ENCODE peak calls at places on chromosomes 1 and 21, in seven cellular contexts. B is GM12878, K is H1, R is SK-N-SH, C is GM12891, X is K562, H is HepG2. N is an unnamed sample.

GRCh38 chr1:51189421-51190073 is 46.5 kb upstream of the RNF11 start:
- DNase-seq in C (peak; percentile 36), H (peak; percentile 51), B (no peak), R (peak; percentile 59), X (peak; percentile 79), K (no peak), N (peak; percentile 30)

GRCh38 chr1:8962812-8963669 is 17.4 kb downstream of the CA6 start:
- DNase-seq in B (no peak), K (peak; percentile 76), R (peak; percentile 44), X (peak; percentile 78), C (peak; percentile 67), H (peak; percentile 71), N (peak; percentile 56)

GRCh38 chr1:168664069-168664834 is 64.8 kb downstream of the DPT start:
- DNase-seq in B (no peak), C (no peak), H (peak; percentile 56), K (no peak), X (no peak), R (no peak), N (no peak)

GRCh38 chr1:3661631-3662030 is 9.3 kb downstream of the TP73 start:
- DNase-seq in H (no peak), X (no peak), K (no peak), R (no peak), C (no peak), B (no peak), N (no peak)

GRCh38 chr1:230067871-230068814 is 1.1 kb downstream of the GALNT2 start:
- DNase-seq in R (peak; percentile 79), C (peak; percentile 31), B (no peak), H (no peak), X (peak; percentile 70), K (peak; percentile 75), N (peak; percentile 47)

GRCh38 chr1:184366992-184367391 is 19.8 kb upstream of the C1orf21 start:
- DNase-seq in R (no peak), C (no peak), H (no peak), K (no peak), B (no peak), X (no peak), N (no peak)

GRCh38 chr1:53717025-53717804 is 21.7 kb downstream of the GLIS1 start:
- DNase-seq in B (no peak), R (no peak), C (no peak), X (no peak), H (no peak), K (no peak), N (no peak)

GRCh38 chr1:209029737-209030136 is 553.8 kb upstream of the CAMK1G start:
- DNase-seq in X (no peak), K (no peak), C (no peak), H (no peak), R (peak; percentile 15), B (no peak), N (no peak)

GRCh38 chr1:206037521-206037920 is 13.8 kb upstream of the CTSE start:
- DNase-seq in X (no peak), H (no peak), B (no peak), R (no peak), C (no peak), K (peak; percentile 22), N (no peak)

DNA sequence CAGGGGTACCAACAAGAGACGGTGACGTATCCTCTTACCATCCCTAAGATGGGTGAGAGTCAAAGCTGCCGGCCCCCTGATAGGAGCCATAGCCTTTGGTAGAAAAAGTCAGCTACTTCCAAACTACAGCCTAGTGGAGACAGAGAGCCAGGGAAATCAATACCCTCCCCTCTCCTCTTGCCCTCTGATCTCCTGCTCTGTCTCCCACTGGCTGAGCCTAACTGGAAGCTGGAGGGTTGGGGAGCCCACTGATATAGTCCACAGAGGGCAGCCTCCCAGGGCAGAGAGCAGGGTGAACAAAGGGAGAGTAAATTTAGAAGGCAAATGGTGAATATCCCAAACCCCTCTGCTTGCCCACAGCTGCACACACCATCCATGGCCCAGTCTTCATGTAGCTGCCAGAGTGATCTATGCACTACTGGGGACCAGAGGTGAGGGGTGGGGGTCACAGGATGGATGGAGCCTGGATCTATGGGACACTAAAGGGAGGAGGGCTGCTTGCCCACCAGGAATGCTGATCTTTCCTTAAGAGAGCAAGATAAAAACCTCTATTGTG is 80.0 kb downstream of the DHRS3 start:
- DNase-seq in X (no peak), H (no peak), C (no peak), R (no peak), K (no peak), B (no peak), N (no peak)
- TF ChIP-seq TAF1 in X (no peak), H (no peak), C (no peak), R (no peak), K (no peak), B (no peak), N (no peak)

DNA sequence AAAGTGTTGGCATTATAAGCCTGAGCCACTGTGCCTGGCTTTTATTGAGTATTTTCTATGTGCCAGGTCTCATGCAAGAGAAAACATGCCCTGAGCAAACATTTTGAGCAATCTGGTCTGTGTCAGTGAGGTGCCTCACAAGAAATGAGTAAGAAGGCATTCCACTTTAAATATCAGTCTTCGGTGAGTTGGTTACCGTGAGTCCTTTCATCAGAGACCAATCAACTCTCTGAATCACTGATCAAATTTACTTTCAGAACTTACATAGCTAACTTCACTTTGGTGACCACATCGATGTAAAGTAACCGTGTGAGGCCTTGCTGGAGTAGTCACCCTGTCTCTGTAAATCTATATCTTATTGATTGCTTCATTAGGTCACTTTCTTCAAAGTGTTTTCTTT is 14.3 kb upstream of the DDX59 start:
- DNase-seq in C (no peak), B (no peak), R (no peak), X (no peak), K (no peak), H (peak; percentile 52), N (no peak)
- TF ChIP-seq TAF1 in C (no peak), B (no peak), R (no peak), X (no peak), K (no peak), H (no peak), N (no peak)

GRCh38 chr1:92884195-92884594 is 52.4 kb downstream of the RPL5 start:
- DNase-seq in H (no peak), R (no peak), X (no peak), B (no peak), C (no peak), K (no peak), N (no peak)
- TF ChIP-seq TAF1 in H (no peak), R (no peak), X (no peak), B (no peak), C (no peak), K (no peak), N (no peak)

DNA sequence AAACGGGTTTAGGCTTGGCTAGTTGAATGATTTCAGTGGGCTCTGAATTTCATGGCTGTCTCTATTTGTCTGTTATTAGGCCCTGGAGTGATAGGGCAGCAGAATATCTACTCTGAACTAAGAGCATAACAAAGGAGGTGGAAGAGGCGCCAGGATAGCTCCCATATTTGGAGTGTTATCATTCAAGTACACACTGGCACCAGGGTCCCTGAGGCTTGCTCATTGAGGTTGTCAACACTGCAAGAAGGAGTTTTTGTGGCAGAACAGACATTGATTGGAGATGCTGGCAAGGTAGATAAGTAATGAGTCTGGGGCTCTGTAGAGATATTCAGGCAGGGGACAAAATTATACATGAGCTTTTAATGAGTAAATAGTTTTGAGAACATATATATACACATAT is 1748.4 kb downstream of the MRPL39 start:
- DNase-seq in X (peak; percentile 32), R (peak; percentile 7), B (no peak), C (no peak), H (no peak), K (no peak), N (no peak)
- TF ChIP-seq TAF1 in X (no peak), R (no peak), B (no peak), C (no peak), H (no peak), K (no peak), N (no peak)

GRCh38 chr1:202163281-202164270 is 3.2 kb upstream of the PTPN7 start:
- DNase-seq in C (no peak), X (no peak), K (no peak), R (no peak), H (no peak), B (no peak), N (no peak)

GRCh38 chr1:202165942-202166843 is 5.8 kb upstream of the PTPN7 start:
- DNase-seq in B (no peak), H (no peak), C (no peak), K (no peak), X (peak; percentile 84), R (no peak), N (no peak)

GRCh38 chr1:202165267-202165941 is 5.0 kb upstream of the PTPN7 start:
- DNase-seq in C (no peak), R (no peak), H (no peak), X (peak; percentile 94), K (no peak), B (no peak), N (no peak)

GRCh38 chr1:202162418-202163280 is 2.2 kb upstream of the PTPN7 start:
- DNase-seq in R (no peak), K (no peak), C (no peak), B (no peak), X (peak; percentile 88), H (no peak), N (no peak)

DNA sequence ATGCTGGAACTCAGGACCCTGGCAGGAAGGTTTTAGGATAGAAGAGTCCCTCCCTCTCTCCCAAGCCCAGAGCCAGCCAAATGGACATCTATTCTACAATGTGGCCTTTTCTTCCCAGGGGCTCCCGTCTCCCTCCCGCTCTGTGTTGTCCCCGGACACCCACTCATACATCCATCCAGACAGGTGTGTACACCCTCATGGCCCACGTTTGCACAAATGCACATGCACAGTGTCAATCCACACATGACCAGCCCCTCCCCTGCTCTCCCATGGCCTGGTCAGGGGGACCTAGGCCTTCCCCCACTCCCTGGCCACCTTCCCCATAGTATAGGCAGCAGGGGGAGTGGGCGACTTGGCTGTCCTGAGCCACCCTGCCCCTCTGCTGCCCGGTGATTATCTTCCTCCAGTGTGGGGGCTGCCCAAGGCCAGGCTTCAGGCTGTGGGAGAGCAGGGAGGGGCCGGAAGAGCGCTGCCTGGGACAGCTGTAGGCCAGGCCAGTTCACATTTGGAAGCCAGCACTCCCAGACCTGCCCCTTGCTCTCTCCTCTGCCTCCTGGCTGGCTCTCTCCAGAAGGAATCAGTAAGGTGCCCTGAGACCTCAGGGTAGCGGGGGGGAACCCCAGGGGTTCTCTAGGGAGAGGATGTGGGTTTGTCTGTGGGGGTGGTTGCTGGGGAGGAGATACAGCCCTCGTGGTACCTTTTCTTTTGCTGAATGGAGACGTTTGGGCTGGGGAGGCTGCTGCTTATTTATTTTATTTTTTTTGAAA is 4.1 kb upstream of the PTPN7 start:
- DNase-seq in H (no peak), K (no peak), X (peak; percentile 88), R (no peak), B (peak; percentile 56), C (peak; percentile 76), N (peak; percentile 74)
- TF ChIP-seq TAF1 in H (no peak), K (no peak), X (peak; percentile 93), R (no peak), B (no peak), C (no peak), N (no peak)

GRCh38 chr1:40622936-40623629 is 42.4 kb downstream of the RIMS3 start:
- DNase-seq in C (no peak), K (peak; percentile 20), B (no peak), R (no peak), X (no peak), H (no peak), N (no peak)

GRCh38 chr1:40625476-40626382 is 39.8 kb downstream of the RIMS3 start:
- DNase-seq in R (no peak), K (no peak), B (no peak), H (no peak), X (no peak), C (no peak), N (no peak)

GRCh38 chr1:40626383-40626770 is 39.1 kb downstream of the RIMS3 start:
- DNase-seq in X (no peak), K (no peak), H (no peak), R (no peak), C (no peak), B (no peak), N (no peak)

GRCh38 chr1:40622051-40622450 is 43.4 kb downstream of the RIMS3 start:
- DNase-seq in B (no peak), K (peak; percentile 14), H (no peak), R (no peak), X (no peak), C (no peak), N (no peak)

GRCh38 chr1:40625076-40625475 is 40.4 kb downstream of the RIMS3 start:
- DNase-seq in K (no peak), R (no peak), C (no peak), H (peak; percentile 18), X (no peak), B (no peak), N (no peak)
- TF ChIP-seq TAF1 in K (no peak), R (no peak), C (no peak), H (no peak), X (no peak), B (no peak), N (no peak)

N was measured in GM12892.